ENCODE peak calls at places on chromosome 14, in five cellular contexts. X is RWPE1; L is CD4-positive, alpha-beta T cell; D is uterus; C is CD4-positive, alpha-beta memory T cell. F is an unnamed sample.

GRCh38 chr14:84003316-84003715 is 1526.6 kb upstream of the FLRT2 start:
- DNase-seq in X (no peak), D (no peak), C (no peak), L (no peak), F (no peak)

GRCh38 chr14:26729851-26730250 is 132.0 kb upstream of the NOVA1 start:
- DNase-seq in L (no peak), D (no peak), C (no peak), X (no peak), F (no peak)

GRCh38 chr14:87934185-87934584 is 58.8 kb downstream of the GALC start:
- DNase-seq in C (no peak), D (no peak), X (no peak), L (no peak), F (peak; percentile 4)

GRCh38 chr14:105050551-105050897 is 14.7 kb downstream of the GPR132 start:
- DNase-seq in L (no peak), C (no peak), X (peak; percentile 61), D (no peak), F (peak; percentile 30)

GRCh38 chr14:61566537-61567225 is 128.6 kb upstream of the HIF1A start:
- DNase-seq in C (no peak), D (no peak), L (no peak), X (no peak), F (peak; percentile 66)

GRCh38 chr14:59161571-59162175 is 26.8 kb upstream of the DAAM1 start:
- DNase-seq in C (peak; percentile 38), X (peak; percentile 19), D (peak; percentile 59), L (no peak), F (peak; percentile 96)

GRCh38 chr14:79510659-79511058 is 700.6 kb downstream of the DIO2 start:
- DNase-seq in D (no peak), L (no peak), X (no peak), C (no peak), F (peak; percentile 80)

GRCh38 chr14:104882991-104883660 is 18.1 kb downstream of the CEP170B start:
- DNase-seq in C (peak; percentile 12), D (no peak), X (no peak), L (no peak), F (no peak)

GRCh38 chr14:24351517-24351916 is 11.7 kb upstream of the RIPK3 start:
- DNase-seq in C (no peak), D (no peak), L (no peak), X (no peak), F (peak; percentile 56)

GRCh38 chr14:66490143-66491111 is 4.3 kb downstream of the CCDC196 start:
- DNase-seq in D (no peak), C (no peak), X (no peak), L (no peak), F (no peak)

GRCh38 chr14:33602396-33602795 is 348.5 kb downstream of the EGLN3 start:
- DNase-seq in X (no peak), D (no peak), L (no peak), C (no peak), F (peak; percentile 51)

GRCh38 chr14:88960528-88960927 is 136.1 kb downstream of the TTC8 start:
- DNase-seq in L (no peak), D (no peak), C (no peak), X (no peak), F (no peak)

GRCh38 chr14:39668449-39668848 is 236.2 kb upstream of the FBXO33 start:
- DNase-seq in D (no peak), C (no peak), X (no peak), L (no peak), F (no peak)

GRCh38 chr14:62301076-62301475 is 538.9 kb downstream of the SNAPC1 start:
- DNase-seq in C (no peak), L (no peak), X (no peak), D (no peak), F (no peak)

GRCh38 chr14:30980980-30981379 is 44.5 kb upstream of the AP4S1 start:
- DNase-seq in L (no peak), X (no peak), C (no peak), D (no peak), F (no peak)

GRCh38 chr14:49036991-49037390 is 549.2 kb downstream of the RPS29 start:
- DNase-seq in D (no peak), X (no peak), C (no peak), L (no peak), F (no peak)

GRCh38 chr14:99430491-99430890 is 50.2 kb downstream of the SETD3 start:
- DNase-seq in L (no peak), X (peak; percentile 13), D (no peak), C (no peak), F (peak; percentile 15)

GRCh38 chr14:57502581-57503254 is 9.1 kb upstream of the CCDC198 start:
- DNase-seq in C (no peak), D (no peak), X (no peak), L (no peak), F (no peak)

GRCh38 chr14:102592969-102593840 is 756 bp downstream of the RCOR1 start:
- DNase-seq in D (peak; percentile 55), X (peak; percentile 44), C (peak; percentile 74), L (peak; percentile 64), F (peak; percentile 65)

GRCh38 chr14:81474156-81474492 is 59.5 kb downstream of the SEL1L start:
- DNase-seq in D (no peak), C (no peak), L (no peak), X (no peak), F (no peak)

GRCh38 chr14:100544506-100545141 is 42.6 kb downstream of the BEGAIN start:
- DNase-seq in X (no peak), L (no peak), C (peak; percentile 29), D (no peak), F (no peak)

GRCh38 chr14:39946796-39947195 is 514.6 kb upstream of the FBXO33 start:
- DNase-seq in L (no peak), C (no peak), D (no peak), X (no peak), F (peak; percentile 44)

GRCh38 chr14:54533100-54533499 is 23.4 kb downstream of the CGRRF1 start:
- DNase-seq in D (no peak), X (no peak), L (no peak), C (no peak), F (no peak)

GRCh38 chr14:101049511-101049910 is 146.0 kb upstream of the RTL1 start:
- DNase-seq in L (no peak), D (no peak), C (no peak), X (no peak), F (no peak)

GRCh38 chr14:87816421-87816820 is 176.6 kb downstream of the GALC start:
- DNase-seq in D (no peak), L (no peak), C (no peak), X (no peak), F (no peak)

GRCh38 chr14:61472801-61473376 is 151.5 kb downstream of the PRKCH start:
- DNase-seq in C (peak; percentile 81), X (no peak), L (peak; percentile 65), D (no peak), F (peak; percentile 50)

GRCh38 chr14:67485501-67486095 is 2.9 kb downstream of the TMEM229B start:
- DNase-seq in D (no peak), X (no peak), C (no peak), L (no peak), F (peak; percentile 47)

DNA sequence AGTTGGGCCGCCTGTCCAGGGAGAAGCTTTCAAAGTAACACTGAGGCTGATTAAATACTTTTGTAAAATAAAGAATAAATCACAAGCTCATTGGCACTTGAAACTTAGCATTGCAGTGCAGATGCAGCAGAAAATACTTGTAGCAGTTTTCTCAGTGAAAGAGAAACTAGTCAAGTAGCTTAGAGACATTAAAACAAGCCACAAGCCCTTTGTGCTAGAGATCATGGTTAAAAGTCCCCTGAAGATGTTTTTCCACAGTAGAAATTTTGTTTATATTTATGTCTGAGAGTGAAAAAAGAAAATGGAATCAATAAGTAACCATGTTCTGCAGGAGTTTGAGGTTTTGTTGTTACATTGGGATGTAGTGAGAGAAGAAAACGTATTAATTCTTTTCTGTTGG is 5.9 kb downstream of the PSEN1 start:
- DNase-seq in C (no peak), L (no peak), D (no peak), X (no peak), F (peak; percentile 60)
- H3K27ac ChIP-seq in C (no peak overlapping the region), L (no peak overlapping the region), D (no peak overlapping the region), X (no peak overlapping the region), F (no peak overlapping the region)

GRCh38 chr14:94000986-94001385 is 3.9 kb downstream of the CCDC197 start:
- DNase-seq in D (no peak), X (no peak), C (no peak), L (no peak), F (no peak)
- H3K27ac ChIP-seq in D (no peak overlapping the region), X (no peak overlapping the region), C (no peak overlapping the region), L (no peak overlapping the region), F (no peak overlapping the region)

DNA sequence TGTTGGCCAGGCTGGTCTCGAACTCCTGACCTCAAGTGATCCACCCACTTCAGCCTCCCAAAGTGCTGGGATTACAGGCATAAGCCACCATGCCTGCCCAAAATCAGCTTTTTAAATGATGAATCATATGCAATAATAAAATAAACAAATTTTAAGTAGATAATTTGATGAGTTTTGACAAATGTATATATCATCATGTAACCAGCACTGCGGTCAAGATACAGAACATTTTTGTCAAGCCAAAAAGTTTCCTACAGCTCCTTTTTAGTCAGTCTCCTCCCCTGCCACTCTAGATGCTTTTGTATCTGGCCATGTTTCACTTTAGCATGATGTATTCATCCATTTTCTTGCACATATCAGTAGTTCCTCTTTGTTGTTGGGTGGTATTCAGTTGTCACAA is 17.2 kb downstream of the FRMD6 start:
- DNase-seq in D (no peak), C (no peak), L (no peak), X (no peak), F (no peak)
- H3K27ac ChIP-seq in D (no peak overlapping the region), C (no peak overlapping the region), L (no peak overlapping the region), X (peak overlapping the region; percentile 38), F (no peak overlapping the region)

GRCh38 chr14:52018252-52018651 is 28.9 kb downstream of the RTRAF start:
- DNase-seq in X (no peak), C (no peak), L (no peak), D (no peak), F (no peak)
- H3K27ac ChIP-seq in X (no peak overlapping the region), C (no peak overlapping the region), L (no peak overlapping the region), D (no peak overlapping the region), F (no peak overlapping the region)

DNA sequence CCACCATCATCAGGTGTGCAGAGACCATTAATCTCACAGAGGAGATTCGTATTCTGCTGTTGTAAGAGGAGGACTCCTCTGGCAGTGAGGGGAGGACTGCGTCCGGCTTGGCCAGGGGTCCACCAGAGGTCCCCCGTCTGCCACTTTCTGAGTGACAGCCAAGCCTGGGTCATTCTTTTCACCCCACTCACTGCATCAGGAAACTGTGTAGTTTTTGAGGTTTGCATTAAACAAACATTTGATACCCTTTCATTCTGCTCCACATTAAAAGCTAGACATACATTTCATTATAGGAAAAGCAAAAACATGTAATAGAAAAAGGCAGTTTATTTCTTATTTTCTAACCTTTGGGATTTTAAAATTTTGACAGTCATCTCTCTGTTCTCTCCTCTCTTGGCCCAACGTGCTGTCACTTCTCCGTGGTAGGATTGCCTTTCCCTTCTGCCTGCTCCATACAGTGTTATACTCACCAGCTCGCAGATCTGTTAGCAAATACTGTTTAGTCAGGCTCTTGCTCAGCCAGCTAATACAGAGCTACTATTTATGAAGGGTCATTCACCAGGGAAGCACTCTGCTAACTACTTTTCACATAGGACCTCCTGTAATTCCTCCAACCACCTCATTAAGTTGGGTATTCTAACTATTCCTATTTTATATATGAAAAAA is 99.3 kb downstream of the PELI2 start:
- DNase-seq in C (no peak), L (no peak), X (no peak), D (no peak), F (peak; percentile 26)
- H3K27ac ChIP-seq in C (no peak overlapping the region), L (no peak overlapping the region), X (no peak overlapping the region), D (no peak overlapping the region), F (no peak overlapping the region)